ENCODE peak calls at places on chromosome 20, in six cellular contexts. One of them, this sample, is unnamed.
A peak's percentile ranks its signal among the peaks of the same experiment; 100 is the strongest.

GRCh38 chr20:14709439-14709838 is 372.0 kb upstream of the FLRT3 start:
- DNase-seq in ascending aorta: no peak
- DNase-seq in mammary epithelial cell: no peak
- DNase-seq in ovary: no peak
- DNase-seq in thyroid gland: no peak
- DNase-seq in body of pancreas: no peak
- DNase-seq in this sample: no peak

GRCh38 chr20:38460040-38460623 is 12.5 kb upstream of the RALGAPB start:
- DNase-seq in body of pancreas: peak; percentile 70
- DNase-seq in ascending aorta: no peak
- DNase-seq in ovary: no peak
- DNase-seq in thyroid gland: peak; percentile 51
- DNase-seq in mammary epithelial cell: peak; percentile 88
- DNase-seq in this sample: peak; percentile 91

GRCh38 chr20:17873410-17874270 is 95.0 kb downstream of the SNX5 start:
- DNase-seq in ovary: peak; percentile 96
- DNase-seq in mammary epithelial cell: no peak
- DNase-seq in thyroid gland: peak; percentile 98
- DNase-seq in ascending aorta: peak; percentile 92
- DNase-seq in body of pancreas: peak; percentile 95
- DNase-seq in this sample: peak; percentile 58

GRCh38 chr20:25285091-25285647 is 37.3 kb downstream of the PYGB start:
- DNase-seq in thyroid gland: peak; percentile 2
- DNase-seq in body of pancreas: peak; percentile 1
- DNase-seq in mammary epithelial cell: no peak
- DNase-seq in ascending aorta: peak; percentile 50
- DNase-seq in ovary: peak; percentile 3
- DNase-seq in this sample: no peak

GRCh38 chr20:57473246-57474042 is 51.5 kb downstream of the CTCFL start:
- DNase-seq in thyroid gland: peak; percentile 14
- DNase-seq in ovary: no peak
- DNase-seq in ascending aorta: peak; percentile 63
- DNase-seq in mammary epithelial cell: no peak
- DNase-seq in body of pancreas: peak; percentile 50
- DNase-seq in this sample: peak; percentile 7

GRCh38 chr20:32527052-32527446 is 58.1 kb downstream of the NOL4L start:
- DNase-seq in body of pancreas: no peak
- DNase-seq in thyroid gland: no peak
- DNase-seq in mammary epithelial cell: no peak
- DNase-seq in ovary: no peak
- DNase-seq in ascending aorta: no peak
- DNase-seq in this sample: no peak

GRCh38 chr20:2005359-2005758 is 11.5 kb upstream of the PDYN start:
- DNase-seq in body of pancreas: no peak
- DNase-seq in ovary: no peak
- DNase-seq in mammary epithelial cell: no peak
- DNase-seq in ascending aorta: no peak
- DNase-seq in thyroid gland: no peak
- DNase-seq in this sample: peak; percentile 52

GRCh38 chr20:64062276-64062595 is 762 bp upstream of the TCEA2 start:
- DNase-seq in ovary: no peak
- DNase-seq in body of pancreas: no peak
- DNase-seq in mammary epithelial cell: no peak
- DNase-seq in thyroid gland: no peak
- DNase-seq in ascending aorta: no peak
- DNase-seq in this sample: no peak

GRCh38 chr20:19909696-19910095 is 107.5 kb upstream of the NAA20 start:
- DNase-seq in thyroid gland: peak; percentile 46
- DNase-seq in mammary epithelial cell: no peak
- DNase-seq in ovary: no peak
- DNase-seq in body of pancreas: peak; percentile 60
- DNase-seq in ascending aorta: peak; percentile 79
- DNase-seq in this sample: no peak

GRCh38 chr20:59443558-59443957 is 143.1 kb downstream of the EDN3 start:
- DNase-seq in thyroid gland: no peak
- DNase-seq in mammary epithelial cell: no peak
- DNase-seq in ascending aorta: no peak
- DNase-seq in body of pancreas: no peak
- DNase-seq in ovary: no peak
- DNase-seq in this sample: no peak

GRCh38 chr20:8148501-8148900 is 16.4 kb downstream of the PLCB1 start:
- DNase-seq in body of pancreas: no peak
- DNase-seq in ovary: no peak
- DNase-seq in ascending aorta: no peak
- DNase-seq in thyroid gland: no peak
- DNase-seq in mammary epithelial cell: peak; percentile 23
- DNase-seq in this sample: peak; percentile 51

DNA sequence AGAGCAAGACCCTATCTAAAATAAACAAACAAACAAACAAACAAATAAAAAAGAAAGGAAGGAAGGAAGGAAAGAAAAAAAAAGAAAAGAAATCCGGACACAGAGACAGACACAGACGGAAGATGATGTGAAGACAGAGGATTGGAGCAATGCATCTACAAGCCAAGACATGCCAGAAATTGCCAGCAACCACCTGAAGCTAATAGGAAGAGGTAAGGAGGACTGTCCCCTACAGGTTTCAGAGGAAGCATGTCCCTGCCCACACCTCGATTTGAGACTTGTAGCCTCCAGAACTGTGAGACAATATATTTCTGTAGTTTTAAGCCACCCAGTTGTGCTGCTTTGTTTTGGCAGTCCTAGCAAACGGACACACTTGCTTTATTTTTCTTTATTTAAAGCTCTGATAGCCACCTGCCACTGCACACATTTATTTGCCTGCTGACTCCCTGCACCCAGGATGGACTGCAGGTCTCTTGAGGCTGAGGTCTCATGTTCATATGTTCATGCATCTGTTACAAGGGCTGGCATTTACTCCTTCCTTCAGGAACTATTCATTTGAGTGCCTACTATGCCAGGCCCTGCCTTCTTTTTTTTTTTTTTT is 20.7 kb upstream of the ZMYND8 start:
- DNase-seq in body of pancreas: no peak
- DNase-seq in ovary: no peak
- DNase-seq in thyroid gland: peak; percentile 6
- DNase-seq in ascending aorta: no peak
- DNase-seq in mammary epithelial cell: peak; percentile 82
- DNase-seq in this sample: peak; percentile 89
- TF ChIP-seq CTCF in body of pancreas: no peak
- TF ChIP-seq CTCF in ovary: no peak
- TF ChIP-seq CTCF in thyroid gland: no peak
- TF ChIP-seq CTCF in ascending aorta: no peak
- TF ChIP-seq CTCF in mammary epithelial cell: peak; percentile 81
- TF ChIP-seq CTCF in this sample: peak; percentile 66

GRCh38 chr20:36342316-36342715 is 36.2 kb downstream of the DLGAP4 start:
- DNase-seq in ascending aorta: no peak
- DNase-seq in thyroid gland: no peak
- DNase-seq in ovary: no peak
- DNase-seq in body of pancreas: no peak
- DNase-seq in mammary epithelial cell: no peak
- DNase-seq in this sample: no peak

GRCh38 chr20:36341331-36342020 is 35.3 kb downstream of the DLGAP4 start:
- DNase-seq in thyroid gland: no peak
- DNase-seq in ovary: no peak
- DNase-seq in ascending aorta: no peak
- DNase-seq in mammary epithelial cell: no peak
- DNase-seq in body of pancreas: no peak
- DNase-seq in this sample: no peak

GRCh38 chr20:36339646-36340592 is 33.8 kb downstream of the DLGAP4 start:
- DNase-seq in thyroid gland: no peak
- DNase-seq in body of pancreas: no peak
- DNase-seq in ovary: no peak
- DNase-seq in mammary epithelial cell: no peak
- DNase-seq in ascending aorta: no peak
- DNase-seq in this sample: no peak

GRCh38 chr20:36342721-36343120 is 36.6 kb downstream of the DLGAP4 start:
- DNase-seq in body of pancreas: no peak
- DNase-seq in ascending aorta: no peak
- DNase-seq in thyroid gland: no peak
- DNase-seq in ovary: no peak
- DNase-seq in mammary epithelial cell: no peak
- DNase-seq in this sample: no peak

GRCh38 chr20:36340593-36340990 is 34.5 kb downstream of the DLGAP4 start:
- DNase-seq in body of pancreas: no peak
- DNase-seq in ascending aorta: no peak
- DNase-seq in ovary: no peak
- DNase-seq in thyroid gland: no peak
- DNase-seq in mammary epithelial cell: no peak
- DNase-seq in this sample: no peak
- H3K27me3 ChIP-seq in body of pancreas: no peaks in the 10 kb centered on the region
- H3K27me3 ChIP-seq in ascending aorta: peaks cover 3% of the 10 kb centered on the region
- H3K27me3 ChIP-seq in ovary: no peaks in the 10 kb centered on the region
- H3K27me3 ChIP-seq in thyroid gland: no peaks in the 10 kb centered on the region
- H3K27me3 ChIP-seq in mammary epithelial cell: no peaks in the 10 kb centered on the region
- H3K27me3 ChIP-seq in this sample: no peaks in the 10 kb centered on the region

GRCh38 chr20:9616455-9616805 is 102.0 kb downstream of the LAMP5 start:
- DNase-seq in ascending aorta: no peak
- DNase-seq in body of pancreas: no peak
- DNase-seq in mammary epithelial cell: no peak
- DNase-seq in thyroid gland: no peak
- DNase-seq in ovary: no peak
- DNase-seq in this sample: no peak

GRCh38 chr20:9615118-9615517 is 100.7 kb downstream of the LAMP5 start:
- DNase-seq in ovary: no peak
- DNase-seq in thyroid gland: no peak
- DNase-seq in mammary epithelial cell: no peak
- DNase-seq in ascending aorta: no peak
- DNase-seq in body of pancreas: no peak
- DNase-seq in this sample: no peak

GRCh38 chr20:9615766-9616454 is 101.5 kb downstream of the LAMP5 start:
- DNase-seq in ascending aorta: no peak
- DNase-seq in mammary epithelial cell: no peak
- DNase-seq in ovary: no peak
- DNase-seq in body of pancreas: no peak
- DNase-seq in thyroid gland: no peak
- DNase-seq in this sample: no peak

GRCh38 chr20:9617062-9617461 is 102.7 kb downstream of the LAMP5 start:
- DNase-seq in thyroid gland: peak; percentile 56
- DNase-seq in ovary: no peak
- DNase-seq in mammary epithelial cell: peak; percentile 38
- DNase-seq in ascending aorta: peak; percentile 74
- DNase-seq in body of pancreas: peak; percentile 79
- DNase-seq in this sample: peak; percentile 51

GRCh38 chr20:9617940-9618339 is 103.5 kb downstream of the LAMP5 start:
- DNase-seq in ascending aorta: no peak
- DNase-seq in ovary: no peak
- DNase-seq in thyroid gland: no peak
- DNase-seq in mammary epithelial cell: peak; percentile 25
- DNase-seq in body of pancreas: peak; percentile 77
- DNase-seq in this sample: peak; percentile 70
- H3K36me3 ChIP-seq in ascending aorta: no peaks in the 10 kb centered on the region
- H3K36me3 ChIP-seq in ovary: no peaks in the 10 kb centered on the region
- H3K36me3 ChIP-seq in thyroid gland: no peaks in the 10 kb centered on the region
- H3K36me3 ChIP-seq in mammary epithelial cell: no peaks in the 10 kb centered on the region
- H3K36me3 ChIP-seq in body of pancreas: no peaks in the 10 kb centered on the region
- H3K36me3 ChIP-seq in this sample: no peaks in the 10 kb centered on the region

DNA sequence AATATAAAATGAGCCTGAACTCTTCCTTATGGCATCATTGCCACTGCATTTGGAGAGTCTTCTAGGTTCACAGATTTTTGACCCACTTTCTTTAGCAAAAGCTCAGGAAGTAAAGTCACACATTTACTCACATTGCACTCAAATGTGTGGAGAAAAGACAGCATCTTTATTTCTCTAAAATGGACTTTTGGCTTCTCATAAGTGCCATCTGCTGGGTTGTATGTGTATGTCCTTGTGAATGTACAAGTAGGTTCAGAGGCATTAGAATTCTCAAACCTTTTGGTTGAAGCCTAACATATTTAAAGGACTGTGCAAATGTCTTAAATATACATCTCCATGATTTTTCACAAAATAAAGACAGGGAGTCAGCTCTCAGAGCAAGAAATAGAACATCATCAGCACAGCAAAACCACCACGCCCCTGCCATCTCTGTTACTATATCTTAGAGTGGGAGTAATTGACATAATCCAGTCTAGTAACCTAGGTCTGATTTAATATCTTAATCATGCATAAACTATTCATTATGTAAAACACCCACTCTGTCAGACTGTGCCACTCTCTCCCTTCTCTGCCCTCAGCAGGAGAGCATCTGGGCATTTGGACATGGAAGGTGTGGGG is 42.2 kb upstream of the SPTLC3 start:
- DNase-seq in ascending aorta: no peak
- DNase-seq in body of pancreas: no peak
- DNase-seq in thyroid gland: no peak
- DNase-seq in mammary epithelial cell: peak; percentile 26
- DNase-seq in ovary: no peak
- DNase-seq in this sample: peak; percentile 47
- TF ChIP-seq CTCF in ascending aorta: peak; percentile 28
- TF ChIP-seq CTCF in body of pancreas: peak; percentile 25
- TF ChIP-seq CTCF in thyroid gland: peak; percentile 8
- TF ChIP-seq CTCF in mammary epithelial cell: peak; percentile 62
- TF ChIP-seq CTCF in ovary: no peak
- TF ChIP-seq CTCF in this sample: peak; percentile 39

GRCh38 chr20:62971211-62971949 is 18.9 kb downstream of the SLC17A9 start:
- DNase-seq in ovary: no peak
- DNase-seq in thyroid gland: no peak
- DNase-seq in ascending aorta: no peak
- DNase-seq in body of pancreas: no peak
- DNase-seq in mammary epithelial cell: no peak
- DNase-seq in this sample: no peak
- H3K27me3 ChIP-seq in ovary: no peaks in the 10 kb centered on the region
- H3K27me3 ChIP-seq in thyroid gland: peaks cover 13% of the 10 kb centered on the region
- H3K27me3 ChIP-seq in ascending aorta: no peaks in the 10 kb centered on the region
- H3K27me3 ChIP-seq in body of pancreas: peaks cover 16% of the 10 kb centered on the region
- H3K27me3 ChIP-seq in mammary epithelial cell: peaks cover 3% of the 10 kb centered on the region
- H3K27me3 ChIP-seq in this sample: peaks cover 29% of the 10 kb centered on the region